ENCODE peak calls at places on chromosomes 6 and 20, in four cellular contexts. One of them, this sample, is unnamed.

GRCh38 chr20:5073154-5074049 is 46.4 kb downstream of the PCNA start:
- DNase-seq in K562: no peak
- DNase-seq in SK-N-SH: peak; percentile 30
- DNase-seq in GM12878: no peak
- DNase-seq in this sample: peak; percentile 25

GRCh38 chr6:147285087-147285855 is 81.1 kb downstream of the STXBP5 start:
- DNase-seq in SK-N-SH: peak; percentile 43
- DNase-seq in K562: peak; percentile 30
- DNase-seq in GM12878: no peak
- DNase-seq in this sample: no peak

GRCh38 chr20:41180599-41181333 is 43.4 kb downstream of the PLCG1 start:
- DNase-seq in SK-N-SH: no peak
- DNase-seq in GM12878: no peak
- DNase-seq in K562: no peak
- DNase-seq in this sample: peak; percentile 8

GRCh38 chr6:17167327-17167979 is 65.6 kb downstream of the STMND1 start:
- DNase-seq in SK-N-SH: peak; percentile 57
- DNase-seq in GM12878: no peak
- DNase-seq in K562: no peak
- DNase-seq in this sample: peak; percentile 66

GRCh38 chr6:80465513-80465912 is 359.0 kb downstream of the BCKDHB start:
- DNase-seq in SK-N-SH: no peak
- DNase-seq in K562: no peak
- DNase-seq in GM12878: no peak
- DNase-seq in this sample: no peak

GRCh38 chr6:105458552-105458951 is 55.7 kb upstream of the PREP start:
- DNase-seq in K562: no peak
- DNase-seq in GM12878: peak; percentile 64
- DNase-seq in SK-N-SH: no peak
- DNase-seq in this sample: no peak

GRCh38 chr6:125088963-125089362 is 64.6 kb upstream of the TPD52L1 start:
- DNase-seq in SK-N-SH: no peak
- DNase-seq in GM12878: no peak
- DNase-seq in K562: no peak
- DNase-seq in this sample: no peak

GRCh38 chr6:38671885-38672467 is 31.0 kb downstream of the GLO1 start:
- DNase-seq in K562: peak; percentile 64
- DNase-seq in SK-N-SH: peak; percentile 68
- DNase-seq in GM12878: peak; percentile 55
- DNase-seq in this sample: no peak

GRCh38 chr20:5996765-5997164 is 46.3 kb downstream of the MCM8 start:
- DNase-seq in K562: no peak
- DNase-seq in GM12878: peak; percentile 40
- DNase-seq in SK-N-SH: no peak
- DNase-seq in this sample: no peak

GRCh38 chr20:57398231-57398821 is 7.1 kb downstream of the RBM38 start:
- DNase-seq in GM12878: peak; percentile 83
- DNase-seq in SK-N-SH: no peak
- DNase-seq in K562: no peak
- DNase-seq in this sample: no peak

GRCh38 chr6:106924699-106925523 is 49.6 kb downstream of the CD24 start:
- DNase-seq in GM12878: no peak
- DNase-seq in SK-N-SH: no peak
- DNase-seq in K562: no peak
- DNase-seq in this sample: no peak

GRCh38 chr20:58876437-58876836 is 23.9 kb downstream of the GNAS start:
- DNase-seq in SK-N-SH: no peak
- DNase-seq in K562: no peak
- DNase-seq in GM12878: no peak
- DNase-seq in this sample: no peak

GRCh38 chr20:44074252-44075151 is 112.5 kb downstream of the JPH2 start:
- DNase-seq in GM12878: no peak
- DNase-seq in SK-N-SH: peak; percentile 86
- DNase-seq in K562: no peak
- DNase-seq in this sample: no peak

GRCh38 chr20:14193885-14194284 is 143.5 kb downstream of the FLRT3 start:
- DNase-seq in K562: no peak
- DNase-seq in GM12878: no peak
- DNase-seq in SK-N-SH: no peak
- DNase-seq in this sample: no peak

GRCh38 chr20:47348539-47349142 is 7.9 kb downstream of the ZMYND8 start:
- DNase-seq in GM12878: no peak
- DNase-seq in SK-N-SH: no peak
- DNase-seq in K562: no peak
- DNase-seq in this sample: no peak

GRCh38 chr20:58228484-58229197 is at the start of gene ANKRD60:
- DNase-seq in SK-N-SH: peak; percentile 92
- DNase-seq in GM12878: no peak
- DNase-seq in K562: peak; percentile 77
- DNase-seq in this sample: peak; percentile 76

GRCh38 chr6:137867685-137868509 is 838 bp downstream of the TNFAIP3 start:
- DNase-seq in SK-N-SH: no peak
- DNase-seq in K562: no peak
- DNase-seq in GM12878: no peak
- DNase-seq in this sample: peak; percentile 21

GRCh38 chr6:137864812-137865508 is 2.1 kb upstream of the TNFAIP3 start:
- DNase-seq in K562: no peak
- DNase-seq in GM12878: no peak
- DNase-seq in SK-N-SH: no peak
- DNase-seq in this sample: no peak

GRCh38 chr6:137866914-137867684 is at the start of gene TNFAIP3:
- DNase-seq in GM12878: peak; percentile 84
- DNase-seq in K562: peak; percentile 99
- DNase-seq in SK-N-SH: peak; percentile 97
- DNase-seq in this sample: peak; percentile 77

GRCh38 chr6:137868721-137869631 is 1.9 kb downstream of the TNFAIP3 start:
- DNase-seq in SK-N-SH: no peak
- DNase-seq in GM12878: no peak
- DNase-seq in K562: no peak
- DNase-seq in this sample: no peak

DNA sequence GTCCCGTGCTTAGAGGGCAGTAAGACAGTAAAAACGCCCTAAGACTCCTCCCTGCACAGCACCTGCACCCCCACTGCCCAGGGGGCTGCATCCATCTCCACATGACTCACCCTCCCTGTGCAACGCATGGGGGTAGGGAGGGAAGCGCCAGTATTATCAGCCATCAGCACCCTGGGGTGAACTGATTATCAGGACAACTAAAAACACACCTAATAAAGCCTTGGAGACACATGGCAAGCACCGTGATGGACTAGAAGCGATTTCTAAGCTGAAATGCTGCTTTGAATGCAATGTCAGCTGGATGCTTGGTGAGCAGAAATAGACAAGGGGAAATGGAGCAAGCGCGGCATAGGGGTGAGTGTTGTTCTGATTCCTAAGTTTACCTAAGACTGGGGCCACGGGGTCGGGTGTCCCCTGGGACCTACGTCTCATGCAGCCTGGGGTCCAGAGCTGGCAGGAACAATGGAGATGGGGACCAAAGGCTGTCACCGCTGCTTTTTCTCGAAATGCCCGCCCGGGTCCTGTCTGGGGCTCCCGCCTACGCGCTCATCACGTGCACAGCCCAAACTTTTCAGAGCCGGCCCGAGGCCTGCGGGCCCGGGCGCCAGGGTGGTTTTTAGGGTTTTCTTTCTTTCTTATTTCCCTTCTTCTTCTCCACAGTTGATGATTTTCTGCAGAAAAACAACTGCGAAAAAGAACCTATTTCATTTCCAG is 702 bp upstream of the TNFAIP3 start:
- DNase-seq in SK-N-SH: no peak
- DNase-seq in K562: peak; percentile 60
- DNase-seq in GM12878: no peak
- DNase-seq in this sample: peak; percentile 43
- TF ChIP-seq USF1 in SK-N-SH: peak; percentile 20
- TF ChIP-seq USF1 in K562: peak; percentile 72
- TF ChIP-seq USF1 in GM12878: peak; percentile 69
- TF ChIP-seq USF1 in this sample: no peak

DNA sequence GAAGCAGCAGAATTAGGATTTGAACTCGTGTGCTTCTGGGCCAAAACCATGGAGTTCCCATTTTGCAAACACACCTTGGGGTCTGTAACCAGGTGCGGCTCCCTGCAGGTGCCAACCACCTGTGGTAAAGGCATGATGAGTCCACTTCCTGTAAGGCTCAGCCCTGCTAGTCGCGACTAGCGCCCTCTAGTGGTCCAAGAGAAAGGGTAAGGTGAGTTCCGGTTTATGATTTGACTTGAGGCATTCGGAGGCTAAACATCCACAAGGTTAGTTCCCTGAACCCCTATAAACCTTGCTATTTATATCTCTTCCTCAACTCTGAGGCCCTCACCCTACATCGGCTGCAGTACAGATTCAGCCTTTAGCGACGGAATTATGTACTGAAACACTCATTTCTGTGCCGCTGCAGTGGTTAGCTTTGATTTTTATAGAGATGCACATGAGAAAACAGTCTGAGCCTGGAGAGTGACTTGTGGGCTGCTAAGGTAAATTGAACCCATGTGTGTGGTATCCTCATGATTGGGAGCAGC is 173.4 kb downstream of the PLCB1 start:
- DNase-seq in SK-N-SH: peak; percentile 25
- DNase-seq in GM12878: peak; percentile 30
- DNase-seq in K562: peak; percentile 30
- DNase-seq in this sample: peak; percentile 81
- TF ChIP-seq USF1 in SK-N-SH: no peak
- TF ChIP-seq USF1 in GM12878: no peak
- TF ChIP-seq USF1 in K562: no peak
- TF ChIP-seq USF1 in this sample: no peak

GRCh38 chr6:84633771-84634170 is 130.6 kb downstream of the TBX18 start:
- DNase-seq in GM12878: no peak
- DNase-seq in SK-N-SH: no peak
- DNase-seq in K562: no peak
- DNase-seq in this sample: no peak
- TF ChIP-seq USF1 in GM12878: no peak
- TF ChIP-seq USF1 in SK-N-SH: no peak
- TF ChIP-seq USF1 in K562: no peak
- TF ChIP-seq USF1 in this sample: no peak

GRCh38 chr6:47383360-47383759 is 73.7 kb upstream of the TNFRSF21 start:
- DNase-seq in K562: no peak
- DNase-seq in SK-N-SH: no peak
- DNase-seq in GM12878: no peak
- DNase-seq in this sample: no peak

GRCh38 chr6:47376930-47377329 is 67.2 kb upstream of the TNFRSF21 start:
- DNase-seq in GM12878: no peak
- DNase-seq in SK-N-SH: no peak
- DNase-seq in K562: no peak
- DNase-seq in this sample: no peak

DNA sequence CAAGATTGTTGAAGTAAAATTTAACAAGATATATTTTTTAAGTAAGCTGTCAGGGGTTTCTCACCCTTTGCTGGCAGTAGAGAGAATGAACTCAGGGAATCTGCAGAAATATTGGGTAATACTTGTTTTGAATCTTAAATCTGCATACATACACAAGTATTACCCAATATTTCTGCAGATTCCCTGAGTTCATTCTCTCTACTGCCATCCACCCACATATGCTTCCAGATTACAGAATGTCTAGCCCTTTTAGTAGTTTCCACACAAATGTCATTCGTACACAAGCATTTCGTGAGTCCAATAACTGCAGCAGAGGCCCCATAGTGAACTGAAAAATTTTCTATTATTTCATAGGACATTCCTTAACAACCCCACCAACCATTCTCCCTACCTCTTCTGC is 69.6 kb upstream of the TNFRSF21 start:
- DNase-seq in SK-N-SH: no peak
- DNase-seq in GM12878: no peak
- DNase-seq in K562: no peak
- DNase-seq in this sample: no peak
- TF ChIP-seq USF1 in SK-N-SH: no peak
- TF ChIP-seq USF1 in GM12878: no peak
- TF ChIP-seq USF1 in K562: no peak
- TF ChIP-seq USF1 in this sample: no peak